ENCODE peak calls at places on chromosomes 13 and 19, in six cellular contexts. One of them, this sample, is unnamed.

GRCh38 chr13:21885714-21886224 is 214.9 kb downstream of the FGF9 start:
- DNase-seq in H9: no peak
- DNase-seq in AG08395: no peak
- DNase-seq in GM23338: no peak
- DNase-seq in NCI-H510A treated with DMSO at 0.1 percent for 48 hours: no peak
- DNase-seq in stimulated activated CD4-positive, alpha-beta T cell treated with anti-CD3 and anti-CD28 coated beads, Interleukin-4, amount 100 ng/mL, for 1 hour: no peak
- DNase-seq in this sample: no peak

GRCh38 chr13:94236876-94237275 is 242.6 kb downstream of the DCT start:
- DNase-seq in H9: no peak
- DNase-seq in AG08395: no peak
- DNase-seq in GM23338: no peak
- DNase-seq in NCI-H510A treated with DMSO at 0.1 percent for 48 hours: no peak
- DNase-seq in stimulated activated CD4-positive, alpha-beta T cell treated with anti-CD3 and anti-CD28 coated beads, Interleukin-4, amount 100 ng/mL, for 1 hour: no peak
- DNase-seq in this sample: no peak

GRCh38 chr13:27257233-27257568 is 5.8 kb downstream of the RPL21 start:
- DNase-seq in H9: no peak
- DNase-seq in AG08395: no peak
- DNase-seq in GM23338: no peak
- DNase-seq in NCI-H510A treated with DMSO at 0.1 percent for 48 hours: no peak
- DNase-seq in stimulated activated CD4-positive, alpha-beta T cell treated with anti-CD3 and anti-CD28 coated beads, Interleukin-4, amount 100 ng/mL, for 1 hour: no peak
- DNase-seq in this sample: no peak

GRCh38 chr13:33891196-33891742 is 73.3 kb downstream of the RFC3 start:
- DNase-seq in H9: no peak
- DNase-seq in AG08395: no peak
- DNase-seq in GM23338: no peak
- DNase-seq in NCI-H510A treated with DMSO at 0.1 percent for 48 hours: no peak
- DNase-seq in stimulated activated CD4-positive, alpha-beta T cell treated with anti-CD3 and anti-CD28 coated beads, Interleukin-4, amount 100 ng/mL, for 1 hour: no peak
- DNase-seq in this sample: no peak

GRCh38 chr19:10152100-10152499 is 32.4 kb upstream of the EIF3G start:
- DNase-seq in H9: no peak
- DNase-seq in AG08395: no peak
- DNase-seq in GM23338: no peak
- DNase-seq in NCI-H510A treated with DMSO at 0.1 percent for 48 hours: no peak
- DNase-seq in stimulated activated CD4-positive, alpha-beta T cell treated with anti-CD3 and anti-CD28 coated beads, Interleukin-4, amount 100 ng/mL, for 1 hour: no peak
- DNase-seq in this sample: no peak

GRCh38 chr19:35266904-35267817 is 1.6 kb upstream of the USF2 start:
- DNase-seq in H9: peak; percentile 51
- DNase-seq in AG08395: peak; percentile 44
- DNase-seq in GM23338: peak; percentile 63
- DNase-seq in NCI-H510A treated with DMSO at 0.1 percent for 48 hours: no peak
- DNase-seq in stimulated activated CD4-positive, alpha-beta T cell treated with anti-CD3 and anti-CD28 coated beads, Interleukin-4, amount 100 ng/mL, for 1 hour: peak; percentile 61
- DNase-seq in this sample: no peak

GRCh38 chr19:16896098-16896912 is 7.5 kb downstream of the F2RL3 start:
- DNase-seq in H9: peak; percentile 69
- DNase-seq in AG08395: no peak
- DNase-seq in GM23338: peak; percentile 63
- DNase-seq in NCI-H510A treated with DMSO at 0.1 percent for 48 hours: no peak
- DNase-seq in stimulated activated CD4-positive, alpha-beta T cell treated with anti-CD3 and anti-CD28 coated beads, Interleukin-4, amount 100 ng/mL, for 1 hour: no peak
- DNase-seq in this sample: no peak

GRCh38 chr19:6464070-6464873 is at the start of gene CRB3:
- DNase-seq in H9: peak; percentile 98
- DNase-seq in AG08395: no peak
- DNase-seq in GM23338: peak; percentile 99
- DNase-seq in NCI-H510A treated with DMSO at 0.1 percent for 48 hours: peak; percentile 89
- DNase-seq in stimulated activated CD4-positive, alpha-beta T cell treated with anti-CD3 and anti-CD28 coated beads, Interleukin-4, amount 100 ng/mL, for 1 hour: peak; percentile 55
- DNase-seq in this sample: peak; percentile 93

GRCh38 chr19:14152713-14153112 is 16.3 kb upstream of the ASF1B start:
- DNase-seq in H9: no peak
- DNase-seq in AG08395: no peak
- DNase-seq in GM23338: no peak
- DNase-seq in NCI-H510A treated with DMSO at 0.1 percent for 48 hours: no peak
- DNase-seq in stimulated activated CD4-positive, alpha-beta T cell treated with anti-CD3 and anti-CD28 coated beads, Interleukin-4, amount 100 ng/mL, for 1 hour: no peak
- DNase-seq in this sample: no peak

GRCh38 chr19:41545547-41545946 is 30.4 kb upstream of the CEACAM21 start:
- DNase-seq in H9: no peak
- DNase-seq in AG08395: no peak
- DNase-seq in GM23338: no peak
- DNase-seq in NCI-H510A treated with DMSO at 0.1 percent for 48 hours: no peak
- DNase-seq in stimulated activated CD4-positive, alpha-beta T cell treated with anti-CD3 and anti-CD28 coated beads, Interleukin-4, amount 100 ng/mL, for 1 hour: no peak
- DNase-seq in this sample: no peak

GRCh38 chr19:6811906-6812305 is 39.4 kb downstream of the VAV1 start:
- DNase-seq in H9: peak; percentile 38
- DNase-seq in AG08395: peak; percentile 44
- DNase-seq in GM23338: peak; percentile 66
- DNase-seq in NCI-H510A treated with DMSO at 0.1 percent for 48 hours: no peak
- DNase-seq in stimulated activated CD4-positive, alpha-beta T cell treated with anti-CD3 and anti-CD28 coated beads, Interleukin-4, amount 100 ng/mL, for 1 hour: no peak
- DNase-seq in this sample: peak; percentile 21

GRCh38 chr19:18009412-18010066 is 1.6 kb downstream of the ARRDC2 start:
- DNase-seq in H9: no peak
- DNase-seq in AG08395: peak; percentile 69
- DNase-seq in GM23338: no peak
- DNase-seq in NCI-H510A treated with DMSO at 0.1 percent for 48 hours: no peak
- DNase-seq in stimulated activated CD4-positive, alpha-beta T cell treated with anti-CD3 and anti-CD28 coated beads, Interleukin-4, amount 100 ng/mL, for 1 hour: no peak
- DNase-seq in this sample: no peak

GRCh38 chr13:41905600-41906254 is 55.2 kb downstream of the VWA8 start:
- DNase-seq in H9: no peak
- DNase-seq in AG08395: peak; percentile 44
- DNase-seq in GM23338: peak; percentile 70
- DNase-seq in NCI-H510A treated with DMSO at 0.1 percent for 48 hours: no peak
- DNase-seq in stimulated activated CD4-positive, alpha-beta T cell treated with anti-CD3 and anti-CD28 coated beads, Interleukin-4, amount 100 ng/mL, for 1 hour: no peak
- DNase-seq in this sample: no peak

GRCh38 chr19:8307400-8307964 is 676 bp downstream of the CD320 start:
- DNase-seq in H9: no peak
- DNase-seq in AG08395: no peak
- DNase-seq in GM23338: peak; percentile 45
- DNase-seq in NCI-H510A treated with DMSO at 0.1 percent for 48 hours: peak; percentile 25
- DNase-seq in stimulated activated CD4-positive, alpha-beta T cell treated with anti-CD3 and anti-CD28 coated beads, Interleukin-4, amount 100 ng/mL, for 1 hour: no peak
- DNase-seq in this sample: no peak

GRCh38 chr13:67225252-67226159 is 4.6 kb downstream of the PCDH9 start:
- DNase-seq in H9: no peak
- DNase-seq in AG08395: no peak
- DNase-seq in GM23338: no peak
- DNase-seq in NCI-H510A treated with DMSO at 0.1 percent for 48 hours: no peak
- DNase-seq in stimulated activated CD4-positive, alpha-beta T cell treated with anti-CD3 and anti-CD28 coated beads, Interleukin-4, amount 100 ng/mL, for 1 hour: no peak
- DNase-seq in this sample: no peak

GRCh38 chr13:40764587-40765403 is 6.2 kb downstream of the MRPS31 start:
- DNase-seq in H9: no peak
- DNase-seq in AG08395: no peak
- DNase-seq in GM23338: no peak
- DNase-seq in NCI-H510A treated with DMSO at 0.1 percent for 48 hours: no peak
- DNase-seq in stimulated activated CD4-positive, alpha-beta T cell treated with anti-CD3 and anti-CD28 coated beads, Interleukin-4, amount 100 ng/mL, for 1 hour: peak; percentile 20
- DNase-seq in this sample: no peak

GRCh38 chr19:55193481-55193880 is 13.4 kb upstream of the SYT5 start:
- DNase-seq in H9: no peak
- DNase-seq in AG08395: no peak
- DNase-seq in GM23338: no peak
- DNase-seq in NCI-H510A treated with DMSO at 0.1 percent for 48 hours: no peak
- DNase-seq in stimulated activated CD4-positive, alpha-beta T cell treated with anti-CD3 and anti-CD28 coated beads, Interleukin-4, amount 100 ng/mL, for 1 hour: no peak
- DNase-seq in this sample: no peak

GRCh38 chr13:111623743-111624505 is 303.5 kb downstream of the TEX29 start:
- DNase-seq in H9: peak; percentile 21
- DNase-seq in AG08395: no peak
- DNase-seq in GM23338: no peak
- DNase-seq in NCI-H510A treated with DMSO at 0.1 percent for 48 hours: no peak
- DNase-seq in stimulated activated CD4-positive, alpha-beta T cell treated with anti-CD3 and anti-CD28 coated beads, Interleukin-4, amount 100 ng/mL, for 1 hour: no peak
- DNase-seq in this sample: no peak

GRCh38 chr13:22014469-22014868 is 343.6 kb downstream of the FGF9 start:
- DNase-seq in H9: no peak
- DNase-seq in AG08395: peak; percentile 75
- DNase-seq in GM23338: no peak
- DNase-seq in NCI-H510A treated with DMSO at 0.1 percent for 48 hours: no peak
- DNase-seq in stimulated activated CD4-positive, alpha-beta T cell treated with anti-CD3 and anti-CD28 coated beads, Interleukin-4, amount 100 ng/mL, for 1 hour: no peak
- DNase-seq in this sample: no peak

GRCh38 chr19:45523642-45524256 is 16.5 kb downstream of the VASP start:
- DNase-seq in H9: peak; percentile 92
- DNase-seq in AG08395: peak; percentile 90
- DNase-seq in GM23338: peak; percentile 96
- DNase-seq in NCI-H510A treated with DMSO at 0.1 percent for 48 hours: peak; percentile 83
- DNase-seq in stimulated activated CD4-positive, alpha-beta T cell treated with anti-CD3 and anti-CD28 coated beads, Interleukin-4, amount 100 ng/mL, for 1 hour: peak; percentile 65
- DNase-seq in this sample: peak; percentile 84

GRCh38 chr19:2603320-2603719 is 99.2 kb downstream of the GNG7 start:
- DNase-seq in H9: peak; percentile 56
- DNase-seq in AG08395: peak; percentile 71
- DNase-seq in GM23338: peak; percentile 75
- DNase-seq in NCI-H510A treated with DMSO at 0.1 percent for 48 hours: no peak
- DNase-seq in stimulated activated CD4-positive, alpha-beta T cell treated with anti-CD3 and anti-CD28 coated beads, Interleukin-4, amount 100 ng/mL, for 1 hour: no peak
- DNase-seq in this sample: no peak

GRCh38 chr19:38433268-38433733 is at the start of gene RYR1:
- DNase-seq in H9: peak; percentile 97
- DNase-seq in AG08395: peak; percentile 73
- DNase-seq in GM23338: peak; percentile 99
- DNase-seq in NCI-H510A treated with DMSO at 0.1 percent for 48 hours: no peak
- DNase-seq in stimulated activated CD4-positive, alpha-beta T cell treated with anti-CD3 and anti-CD28 coated beads, Interleukin-4, amount 100 ng/mL, for 1 hour: peak; percentile 66
- DNase-seq in this sample: no peak

GRCh38 chr19:1744133-1744665 is 9.1 kb upstream of the ONECUT3 start:
- DNase-seq in H9: no peak
- DNase-seq in AG08395: no peak
- DNase-seq in GM23338: no peak
- DNase-seq in NCI-H510A treated with DMSO at 0.1 percent for 48 hours: no peak
- DNase-seq in stimulated activated CD4-positive, alpha-beta T cell treated with anti-CD3 and anti-CD28 coated beads, Interleukin-4, amount 100 ng/mL, for 1 hour: no peak
- DNase-seq in this sample: no peak

GRCh38 chr19:55118401-55118991 is 1.1 kb upstream of the PPP1R12C start:
- DNase-seq in H9: peak; percentile 94
- DNase-seq in AG08395: no peak
- DNase-seq in GM23338: peak; percentile 97
- DNase-seq in NCI-H510A treated with DMSO at 0.1 percent for 48 hours: no peak
- DNase-seq in stimulated activated CD4-positive, alpha-beta T cell treated with anti-CD3 and anti-CD28 coated beads, Interleukin-4, amount 100 ng/mL, for 1 hour: no peak
- DNase-seq in this sample: no peak

GRCh38 chr13:37349916-37350315 is 244.5 kb upstream of the CSNK1A1L start:
- DNase-seq in H9: no peak
- DNase-seq in AG08395: no peak
- DNase-seq in GM23338: no peak
- DNase-seq in NCI-H510A treated with DMSO at 0.1 percent for 48 hours: no peak
- DNase-seq in stimulated activated CD4-positive, alpha-beta T cell treated with anti-CD3 and anti-CD28 coated beads, Interleukin-4, amount 100 ng/mL, for 1 hour: no peak
- DNase-seq in this sample: no peak

GRCh38 chr19:38020331-38020730 is 113.3 kb downstream of the SIPA1L3 start:
- DNase-seq in H9: no peak
- DNase-seq in AG08395: no peak
- DNase-seq in GM23338: no peak
- DNase-seq in NCI-H510A treated with DMSO at 0.1 percent for 48 hours: no peak
- DNase-seq in stimulated activated CD4-positive, alpha-beta T cell treated with anti-CD3 and anti-CD28 coated beads, Interleukin-4, amount 100 ng/mL, for 1 hour: no peak
- DNase-seq in this sample: no peak

GRCh38 chr13:79915386-79915785 is 425.5 kb downstream of the SPRY2 start:
- DNase-seq in H9: no peak
- DNase-seq in AG08395: no peak
- DNase-seq in GM23338: no peak
- DNase-seq in NCI-H510A treated with DMSO at 0.1 percent for 48 hours: no peak
- DNase-seq in stimulated activated CD4-positive, alpha-beta T cell treated with anti-CD3 and anti-CD28 coated beads, Interleukin-4, amount 100 ng/mL, for 1 hour: no peak
- DNase-seq in this sample: no peak

GRCh38 chr19:53867225-53868090 is at the start of gene MYADM:
- DNase-seq in H9: peak; percentile 100
- DNase-seq in AG08395: peak; percentile 99
- DNase-seq in GM23338: peak; percentile 100
- DNase-seq in NCI-H510A treated with DMSO at 0.1 percent for 48 hours: no peak
- DNase-seq in stimulated activated CD4-positive, alpha-beta T cell treated with anti-CD3 and anti-CD28 coated beads, Interleukin-4, amount 100 ng/mL, for 1 hour: peak; percentile 98
- DNase-seq in this sample: peak; percentile 92

GRCh38 chr13:113647351-113648217 is 10.4 kb downstream of the ATP4B start:
- DNase-seq in H9: no peak
- DNase-seq in AG08395: peak; percentile 48
- DNase-seq in GM23338: no peak
- DNase-seq in NCI-H510A treated with DMSO at 0.1 percent for 48 hours: peak; percentile 70
- DNase-seq in stimulated activated CD4-positive, alpha-beta T cell treated with anti-CD3 and anti-CD28 coated beads, Interleukin-4, amount 100 ng/mL, for 1 hour: no peak
- DNase-seq in this sample: peak; percentile 77

GRCh38 chr13:98480915-98481510 is 95.9 kb downstream of the STK24 start:
- DNase-seq in H9: no peak
- DNase-seq in AG08395: no peak
- DNase-seq in GM23338: no peak
- DNase-seq in NCI-H510A treated with DMSO at 0.1 percent for 48 hours: peak; percentile 60
- DNase-seq in stimulated activated CD4-positive, alpha-beta T cell treated with anti-CD3 and anti-CD28 coated beads, Interleukin-4, amount 100 ng/mL, for 1 hour: no peak
- DNase-seq in this sample: peak; percentile 49

GRCh38 chr13:111049791-111050538 is 65.1 kb upstream of the ARHGEF7 start:
- DNase-seq in H9: no peak
- DNase-seq in AG08395: peak; percentile 36
- DNase-seq in GM23338: peak; percentile 66
- DNase-seq in NCI-H510A treated with DMSO at 0.1 percent for 48 hours: no peak
- DNase-seq in stimulated activated CD4-positive, alpha-beta T cell treated with anti-CD3 and anti-CD28 coated beads, Interleukin-4, amount 100 ng/mL, for 1 hour: no peak
- DNase-seq in this sample: no peak

GRCh38 chr19:44810555-44811447 is 1.9 kb downstream of the BCAM start:
- DNase-seq in H9: no peak
- DNase-seq in AG08395: no peak
- DNase-seq in GM23338: no peak
- DNase-seq in NCI-H510A treated with DMSO at 0.1 percent for 48 hours: no peak
- DNase-seq in stimulated activated CD4-positive, alpha-beta T cell treated with anti-CD3 and anti-CD28 coated beads, Interleukin-4, amount 100 ng/mL, for 1 hour: no peak
- DNase-seq in this sample: no peak